ENCODE peak calls at places on chromosomes 1 and 21, in four cellular contexts. D, Y, O and M are unnamed samples.

GRCh38 chr1:60118119-60118518 is 44.5 kb upstream of the C1orf87 start:
- DNase-seq in Y (no peak), O (no peak), D (no peak), M (no peak)

GRCh38 chr1:173122958-173123852 is 72.5 kb upstream of the TNFSF18 start:
- DNase-seq in Y (peak; percentile 59), O (peak; percentile 53), D (peak; percentile 77), M (peak; percentile 64)

GRCh38 chr1:50893466-50893865 is 66.6 kb downstream of the FAF1 start:
- DNase-seq in O (no peak), Y (no peak), D (no peak), M (no peak)

GRCh38 chr1:172125812-172126430 is 284.6 kb downstream of the DNM3 start:
- DNase-seq in O (no peak), Y (no peak), D (no peak), M (no peak)

GRCh38 chr1:190599677-190600076 is 122.0 kb upstream of the BRINP3 start:
- DNase-seq in D (no peak), Y (no peak), O (no peak), M (no peak)

GRCh38 chr1:164557270-164557669 is 1.7 kb upstream of the PBX1 start:
- DNase-seq in D (no peak), Y (no peak), O (no peak), M (no peak)

GRCh38 chr1:10280442-10281350 is 70.3 kb downstream of the KIF1B start:
- DNase-seq in D (no peak), Y (no peak), O (no peak), M (no peak)

GRCh38 chr1:1019122-1019999 is 559 bp upstream of the AGRN start:
- DNase-seq in D (peak; percentile 93), O (peak; percentile 81), Y (peak; percentile 92), M (peak; percentile 86)

GRCh38 chr1:24955779-24956365 is 25.8 kb upstream of the RUNX3 start:
- DNase-seq in Y (no peak), O (no peak), D (no peak), M (no peak)

GRCh38 chr21:35436899-35437298 is 387.8 kb upstream of the RUNX1 start:
- DNase-seq in O (no peak), D (no peak), Y (no peak), M (no peak)

GRCh38 chr1:12275370-12275769 is 45.5 kb downstream of the VPS13D start:
- DNase-seq in Y (peak; percentile 82), O (peak; percentile 38), D (peak; percentile 64), M (peak; percentile 28)

GRCh38 chr1:181128592-181129497 is 40.3 kb downstream of the IER5 start:
- DNase-seq in O (no peak), Y (peak; percentile 78), D (no peak), M (no peak)

GRCh38 chr1:56285554-56286402 is 293.6 kb downstream of the PLPP3 start:
- DNase-seq in D (no peak), O (no peak), Y (no peak), M (no peak)

GRCh38 chr1:33327587-33328325 is 6.9 kb upstream of the A3GALT2 start:
- DNase-seq in Y (no peak), D (peak; percentile 88), O (peak; percentile 45), M (peak; percentile 59)

GRCh38 chr1:56189946-56190920 is 389.1 kb downstream of the PLPP3 start:
- DNase-seq in Y (peak; percentile 68), D (no peak), O (no peak), M (no peak)

GRCh38 chr1:229058111-229058551 is 212.8 kb upstream of the RAB4A start:
- DNase-seq in Y (no peak), O (no peak), D (no peak), M (no peak)

GRCh38 chr1:220325306-220325995 is 53.2 kb upstream of the RAB3GAP2 start:
- DNase-seq in D (no peak), O (no peak), Y (no peak), M (no peak)

GRCh38 chr1:24418898-24419628 is 3.5 kb downstream of the NIPAL3 start:
- DNase-seq in D (no peak), Y (no peak), O (no peak), M (no peak)

GRCh38 chr1:2355408-2356261 is 35.7 kb downstream of the MORN1 start:
- DNase-seq in D (peak; percentile 44), O (no peak), Y (no peak), M (no peak)

GRCh38 chr1:53625766-53626520 is 113.0 kb downstream of the GLIS1 start:
- DNase-seq in O (no peak), Y (peak; percentile 35), D (no peak), M (no peak)

DNA sequence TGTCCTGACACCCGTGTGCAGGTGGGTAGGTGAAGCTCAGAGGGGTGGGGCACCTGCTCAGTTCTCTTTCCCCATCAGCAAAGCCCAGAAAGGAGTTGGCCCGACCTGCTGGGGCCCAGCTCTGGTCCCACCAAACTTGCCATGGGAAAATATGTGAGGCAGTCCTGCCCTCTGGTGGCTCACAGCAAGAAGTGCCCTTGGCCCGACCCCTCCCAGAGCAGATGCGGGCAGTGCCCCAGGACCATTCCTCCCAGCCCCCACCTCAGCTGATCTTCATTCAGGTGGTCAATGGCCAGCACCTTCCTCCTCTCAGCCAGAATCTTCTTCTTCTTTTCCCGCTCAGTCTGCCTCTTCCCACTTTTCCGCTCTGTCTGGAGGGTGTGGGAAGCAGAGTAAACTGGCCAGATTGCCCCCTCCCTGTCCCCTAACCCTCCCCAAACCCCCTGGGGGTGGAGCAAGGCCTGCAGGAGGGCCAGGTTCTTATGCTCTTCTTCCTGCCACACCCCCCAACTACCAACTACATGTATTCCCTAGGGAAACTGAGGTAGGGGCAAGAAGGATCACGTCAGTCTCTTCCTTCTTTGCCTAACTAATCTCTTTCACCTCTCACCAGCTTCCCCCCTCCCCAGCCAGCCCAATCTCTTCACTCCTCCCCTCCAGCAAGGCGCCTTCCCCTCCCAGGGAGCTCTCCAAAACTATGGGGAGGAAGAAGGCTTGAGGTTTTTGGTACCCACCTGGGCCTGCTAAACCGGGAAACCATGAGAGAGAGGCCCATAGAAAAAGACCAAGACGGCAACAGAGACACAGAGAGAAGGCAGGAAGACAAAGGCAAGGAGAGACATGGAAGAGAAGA is 15.6 kb downstream of the TNNT2 start:
- DNase-seq in O (no peak), Y (peak; percentile 94), D (peak; percentile 65), M (peak; percentile 19)
- H3K4me1 ChIP-seq in O (no peaks in the 10 kb centered on the region), Y (no peaks in the 10 kb centered on the region), D (no peaks in the 10 kb centered on the region), M (peaks cover 30% of the 10 kb centered on the region)

GRCh38 chr21:45126983-45127382 is 52.6 kb downstream of the ADARB1 start:
- DNase-seq in O (no peak), D (no peak), Y (no peak), M (no peak)
- H3K4me1 ChIP-seq in O (peaks cover 15% of the 10 kb centered on the region), D (peaks cover 50% of the 10 kb centered on the region), Y (no peaks in the 10 kb centered on the region), M (peaks cover 58% of the 10 kb centered on the region)

DNA sequence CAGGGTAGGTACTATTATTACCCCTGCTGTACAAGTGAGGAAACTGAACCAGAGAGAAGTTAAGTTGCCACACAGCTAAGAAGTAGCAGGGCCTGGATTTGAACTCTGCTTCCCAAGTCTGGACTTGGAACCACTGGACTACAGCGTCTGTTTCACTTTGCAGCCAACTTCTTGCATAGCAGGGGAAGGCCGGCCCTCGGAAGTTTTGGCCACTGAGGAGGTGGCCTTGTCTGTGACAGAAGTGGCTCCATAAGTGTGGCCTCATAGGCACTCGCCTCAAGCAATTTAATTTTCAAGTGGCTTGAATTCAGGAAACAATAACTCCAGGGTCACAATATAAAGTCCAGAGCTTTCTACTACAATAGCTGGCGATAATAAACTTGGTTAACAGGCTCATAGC is 41.4 kb downstream of the PLEKHA6 start:
- DNase-seq in D (no peak), Y (no peak), O (no peak), M (no peak)
- H3K4me1 ChIP-seq in D (no peaks in the 10 kb centered on the region), Y (peaks cover 28% of the 10 kb centered on the region), O (no peaks in the 10 kb centered on the region), M (peaks cover 29% of the 10 kb centered on the region)

GRCh38 chr1:26288311-26288941 is 8.5 kb downstream of the SH3BGRL3 start:
- DNase-seq in D (peak; percentile 53), Y (no peak), O (no peak), M (no peak)
- H3K4me1 ChIP-seq in D (peaks cover 31% of the 10 kb centered on the region), Y (no peaks in the 10 kb centered on the region), O (no peaks in the 10 kb centered on the region), M (peaks cover 64% of the 10 kb centered on the region)

DNA sequence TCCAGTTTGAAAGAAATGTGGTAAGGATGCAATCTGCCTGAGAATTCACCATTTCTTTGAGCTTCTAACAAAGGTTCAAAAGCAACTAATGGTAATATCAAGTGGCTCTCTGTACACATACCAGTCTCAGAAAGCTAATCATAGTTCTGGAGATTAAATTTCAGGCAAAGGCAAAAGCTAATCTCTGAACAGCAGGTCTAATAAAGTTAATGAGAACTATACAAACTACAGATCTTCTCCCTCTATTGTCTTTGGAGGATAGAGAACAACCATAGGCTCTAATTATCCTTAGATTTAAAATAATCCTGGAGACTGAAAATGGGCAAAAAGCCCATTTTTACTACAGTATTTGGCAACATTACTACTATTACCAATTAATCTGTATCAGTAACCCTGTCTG is 5.0 kb downstream of the DIPK1A start:
- DNase-seq in Y (no peak), D (no peak), O (no peak), M (no peak)
- H3K4me1 ChIP-seq in Y (no peaks in the 10 kb centered on the region), D (peaks cover 50% of the 10 kb centered on the region), O (peaks cover 4% of the 10 kb centered on the region), M (peaks cover 44% of the 10 kb centered on the region)

DNA sequence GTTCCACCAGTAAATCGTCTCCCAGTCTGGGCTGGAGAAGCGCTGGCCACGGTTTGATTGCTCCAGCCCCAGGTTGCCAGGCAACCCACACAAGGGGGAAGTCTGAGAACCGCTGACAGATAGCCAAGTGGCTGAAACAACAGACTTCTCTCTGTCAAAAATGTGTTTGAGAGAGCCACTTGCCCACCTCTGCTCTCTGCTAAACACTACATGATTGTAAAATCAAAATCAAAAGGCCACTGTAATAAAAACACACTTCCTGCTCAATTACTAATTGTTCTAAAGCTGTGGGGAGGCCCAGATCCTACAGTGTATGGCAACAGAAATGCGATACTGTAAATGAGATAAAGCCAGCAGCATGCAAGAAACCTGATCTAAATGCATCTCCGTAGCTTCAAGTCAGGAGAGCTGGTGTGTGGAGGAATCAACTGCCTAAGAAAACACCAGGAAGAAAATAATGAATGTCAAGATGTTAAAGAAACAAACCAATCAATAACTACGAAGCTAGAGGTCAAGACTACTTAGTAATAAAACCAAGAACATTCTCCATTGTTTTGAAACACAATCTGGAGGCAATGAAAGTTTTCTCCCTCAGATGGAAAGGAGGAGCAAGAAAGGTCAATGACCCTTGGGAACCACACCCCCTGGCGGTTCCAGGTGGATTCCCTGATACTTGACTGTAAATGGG is 121.2 kb downstream of the SLC45A1 start:
- DNase-seq in D (peak; percentile 86), O (peak; percentile 66), Y (peak; percentile 88), M (peak; percentile 82)
- H3K4me1 ChIP-seq in D (peaks cover 31% of the 10 kb centered on the region), O (peaks cover 4% of the 10 kb centered on the region), Y (peaks cover 12% of the 10 kb centered on the region), M (peaks cover 29% of the 10 kb centered on the region)

GRCh38 chr1:17118268-17118667 is 983 bp downstream of the PADI2 start:
- DNase-seq in Y (no peak), O (no peak), D (peak; percentile 56), M (no peak)
- H3K4me1 ChIP-seq in Y (no peaks in the 10 kb centered on the region), O (peaks cover 6% of the 10 kb centered on the region), D (peaks cover 57% of the 10 kb centered on the region), M (peaks cover 36% of the 10 kb centered on the region)

DNA sequence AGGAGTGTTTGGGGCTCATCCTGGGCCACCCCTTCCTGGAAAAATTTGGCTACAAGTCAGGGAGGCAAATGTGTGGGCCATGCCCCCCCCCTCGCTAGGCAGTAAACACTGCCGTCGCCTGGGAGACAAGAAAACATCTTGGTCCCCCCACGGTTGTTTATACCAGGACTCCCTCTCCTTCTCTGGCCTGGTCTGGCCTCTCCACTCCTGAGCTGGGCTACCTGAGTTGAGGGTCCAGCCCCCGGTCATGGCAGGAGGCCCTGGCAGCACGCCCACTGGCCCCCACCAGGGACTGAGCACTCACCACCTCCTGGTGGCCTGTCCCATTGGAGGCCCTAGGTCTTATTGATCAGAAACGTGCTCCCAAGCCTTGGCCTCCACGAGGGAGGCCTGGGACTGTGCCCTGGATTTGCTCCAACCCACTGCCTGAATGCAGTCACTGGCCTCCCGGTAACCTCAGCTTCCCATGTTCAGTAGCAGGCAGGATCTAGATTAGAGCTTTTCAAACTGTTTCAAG is 15.8 kb downstream of the KCNQ4 start:
- DNase-seq in D (peak; percentile 68), Y (no peak), O (peak; percentile 67), M (no peak)
- H3K4me1 ChIP-seq in D (peaks cover 72% of the 10 kb centered on the region), Y (no peaks in the 10 kb centered on the region), O (peaks cover 16% of the 10 kb centered on the region), M (peaks cover 52% of the 10 kb centered on the region)